ENCODE peak calls at places on chromosomes 2 and 18, in six cellular contexts. J is ovary, T is astrocyte of the cerebellum, U is cardiac fibroblast, N is right lobe of liver, K is AG09309. H is an unnamed sample.

GRCh38 chr18:55422456-55423185 is 165.4 kb downstream of the TCF4 start:
- DNase-seq in J (peak), T (no peak), U (peak), N (no peak), K (no peak), H (no peak)

GRCh38 chr2:170434900-170435640 is 257.1 kb downstream of the MYO3B start:
- DNase-seq in J (no peak), T (no peak), U (no peak), N (no peak), K (no peak), H (no peak)

GRCh38 chr18:76989647-76990190 is 142.9 kb downstream of the MBP start:
- DNase-seq in J (no peak), T (no peak), U (no peak), N (peak), K (no peak), H (no peak)

GRCh38 chr2:202782930-202783558 is 88.5 kb downstream of the ICA1L start:
- DNase-seq in J (no peak), T (no peak), U (peak), N (no peak), K (no peak), H (no peak)

GRCh38 chr2:209523778-209524362 is 100.0 kb downstream of the MAP2 start:
- DNase-seq in J (no peak), T (peak), U (no peak), N (no peak), K (no peak), H (no peak)

GRCh38 chr2:109403841-109404201 is 209.9 kb downstream of the SEPTIN10 start:
- DNase-seq in J (no peak), T (no peak), U (no peak), N (no peak), K (no peak), H (no peak)

GRCh38 chr2:109647636-109648035 is 33.5 kb downstream of the SOWAHC start:
- DNase-seq in J (no peak), T (no peak), U (peak), N (no peak), K (peak), H (no peak)

GRCh38 chr2:215283221-215283620 is 28.6 kb upstream of the ATIC start:
- DNase-seq in J (no peak), T (no peak), U (no peak), N (no peak), K (no peak), H (no peak)

GRCh38 chr2:46666044-46666662 is 186.8 kb downstream of the TMEM247 start:
- DNase-seq in J (peak), T (no peak), U (peak), N (no peak), K (no peak), H (no peak)

GRCh38 chr2:126839711-126840110 is 59.0 kb upstream of the TEX51 start:
- DNase-seq in J (no peak), T (no peak), U (no peak), N (no peak), K (no peak), H (no peak)

GRCh38 chr2:187055463-187055862 is 206.5 kb upstream of the ZSWIM2 start:
- DNase-seq in J (no peak), T (no peak), U (peak), N (no peak), K (no peak), H (no peak)

GRCh38 chr2:56703001-56703400 is 519.2 kb downstream of the CCDC85A start:
- DNase-seq in J (no peak), T (no peak), U (no peak), N (no peak), K (no peak), H (no peak)

GRCh38 chr2:98460573-98461560 is 16.2 kb downstream of the INPP4A start:
- DNase-seq in J (no peak), T (no peak), U (no peak), N (no peak), K (no peak), H (no peak)

GRCh38 chr2:230669386-230669935 is 43.2 kb upstream of the CAB39 start:
- DNase-seq in J (no peak), T (no peak), U (no peak), N (no peak), K (no peak), H (no peak)

GRCh38 chr2:100381240-100381639 is 36.2 kb downstream of the CHST10 start:
- DNase-seq in J (peak), T (peak), U (peak), N (no peak), K (peak), H (peak)

GRCh38 chr2:190947711-190948251 is 66.2 kb downstream of the STAT1 start:
- DNase-seq in J (no peak), T (peak), U (peak), N (no peak), K (no peak), H (peak)

GRCh38 chr2:30336978-30337841 is 105.9 kb downstream of the LBH start:
- DNase-seq in J (no peak), T (no peak), U (no peak), N (no peak), K (no peak), H (no peak)

GRCh38 chr2:109348645-109349554 is 219.9 kb downstream of the SH3RF3 start:
- DNase-seq in J (no peak), T (no peak), U (no peak), N (no peak), K (no peak), H (no peak)

GRCh38 chr2:28568533-28568932 is 72.7 kb downstream of the PLB1 start:
- DNase-seq in J (no peak), T (no peak), U (no peak), N (no peak), K (no peak), H (no peak)

GRCh38 chr2:190846746-190847145 is 33.9 kb upstream of the GLS start:
- DNase-seq in J (no peak), T (no peak), U (no peak), N (no peak), K (no peak), H (no peak)

GRCh38 chr18:44637210-44638051 is 43.3 kb upstream of the SETBP1 start:
- DNase-seq in J (no peak), T (no peak), U (no peak), N (no peak), K (no peak), H (no peak)

GRCh38 chr2:33421820-33422219 is 54.6 kb upstream of the RASGRP3 start:
- DNase-seq in J (no peak), T (no peak), U (no peak), N (no peak), K (no peak), H (no peak)

GRCh38 chr2:140947236-140947635 is 1183.6 kb downstream of the LRP1B start:
- DNase-seq in J (no peak), T (no peak), U (no peak), N (no peak), K (no peak), H (no peak)

GRCh38 chr2:40360652-40361051 is 91.2 kb downstream of the SLC8A1 start:
- DNase-seq in J (no peak), T (no peak), U (no peak), N (no peak), K (no peak), H (no peak)

GRCh38 chr2:65562890-65563289 is 130.5 kb upstream of the SPRED2 start:
- DNase-seq in J (no peak), T (no peak), U (no peak), N (no peak), K (no peak), H (no peak)

GRCh38 chr2:45279356-45279755 is 270.1 kb upstream of the SIX2 start:
- DNase-seq in J (no peak), T (no peak), U (no peak), N (no peak), K (no peak), H (no peak)

GRCh38 chr2:140589696-140590095 is 1541.1 kb downstream of the LRP1B start:
- DNase-seq in J (no peak), T (peak), U (no peak), N (no peak), K (no peak), H (no peak)

GRCh38 chr2:204280239-204280638 is 265.0 kb upstream of the PARD3B start:
- DNase-seq in J (no peak), T (no peak), U (no peak), N (no peak), K (no peak), H (no peak)

DNA sequence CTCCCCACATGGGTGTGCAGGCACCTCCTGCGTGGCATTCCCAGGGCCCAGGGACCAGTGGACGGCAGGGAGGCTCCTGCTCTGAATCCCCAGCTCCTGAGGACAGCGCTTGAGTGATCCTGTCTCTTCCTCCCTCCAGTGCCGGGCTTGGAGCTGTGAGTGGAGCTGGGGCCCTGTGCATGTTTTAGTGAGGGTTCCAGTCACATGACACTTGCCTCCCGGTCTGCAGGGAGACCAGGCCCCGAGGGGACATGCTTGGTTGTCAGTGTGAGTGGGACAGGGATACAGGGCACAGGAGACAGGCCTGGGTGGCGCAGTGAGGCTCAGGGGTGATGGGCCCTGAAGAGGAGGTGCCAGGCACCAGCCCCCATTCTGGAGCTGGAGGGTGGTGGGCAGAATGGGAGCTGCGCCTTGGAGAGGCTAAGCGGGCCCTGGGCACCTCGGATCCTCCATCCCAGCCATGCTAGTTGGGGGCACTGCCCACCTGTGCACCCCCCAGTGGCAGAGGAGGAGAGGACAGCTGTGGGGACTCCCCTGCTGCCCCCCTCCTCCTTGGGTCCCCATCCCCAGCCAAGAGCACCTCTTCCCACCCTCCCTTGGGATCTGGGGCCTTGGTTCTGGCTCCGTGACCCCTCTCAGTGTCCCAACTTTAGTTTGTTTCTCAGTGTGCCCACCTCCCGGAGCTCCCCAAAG is 11.9 kb downstream of the ARHGEF4 start:
- DNase-seq in J (no peak), T (no peak), U (no peak), N (no peak), K (no peak), H (no peak)
- TF ChIP-seq CTCF in J (no peak), T (no peak), U (no peak), N (no peak), K (no peak), H (no peak)

DNA sequence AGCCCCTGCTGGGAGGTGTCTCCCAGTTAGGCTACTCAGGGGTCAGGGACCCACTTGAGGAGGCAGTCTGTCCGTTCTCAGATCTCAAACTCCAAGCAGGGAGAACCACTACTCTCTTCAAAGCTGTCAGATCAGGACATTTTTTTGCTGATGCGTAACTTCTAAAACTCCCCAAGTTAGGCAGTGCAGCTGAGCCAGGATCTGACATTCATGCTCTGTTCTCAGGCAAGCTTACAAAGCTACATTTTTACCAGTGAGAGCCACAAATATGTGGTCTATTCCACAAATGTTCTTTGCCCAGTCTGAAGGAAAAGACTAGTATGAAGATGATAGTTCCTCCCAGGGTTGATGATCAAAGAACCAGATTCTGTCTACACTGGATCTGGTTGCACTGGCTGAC is 184.1 kb downstream of the MTCL1 start:
- DNase-seq in J (no peak), T (peak), U (peak), N (no peak), K (peak), H (no peak)
- H3K4me3 ChIP-seq in J (no peak), T (no peak), U (no peak), N (no peak), K (no peak), H (no peak)

GRCh38 chr2:118761791-118762190 is 85.7 kb downstream of the EN1 start:
- DNase-seq in J (no peak), T (no peak), U (no peak), N (no peak), K (no peak), H (no peak)

GRCh38 chr2:118764855-118765254 is 82.6 kb downstream of the EN1 start:
- DNase-seq in J (no peak), T (no peak), U (no peak), N (no peak), K (no peak), H (no peak)

DNA sequence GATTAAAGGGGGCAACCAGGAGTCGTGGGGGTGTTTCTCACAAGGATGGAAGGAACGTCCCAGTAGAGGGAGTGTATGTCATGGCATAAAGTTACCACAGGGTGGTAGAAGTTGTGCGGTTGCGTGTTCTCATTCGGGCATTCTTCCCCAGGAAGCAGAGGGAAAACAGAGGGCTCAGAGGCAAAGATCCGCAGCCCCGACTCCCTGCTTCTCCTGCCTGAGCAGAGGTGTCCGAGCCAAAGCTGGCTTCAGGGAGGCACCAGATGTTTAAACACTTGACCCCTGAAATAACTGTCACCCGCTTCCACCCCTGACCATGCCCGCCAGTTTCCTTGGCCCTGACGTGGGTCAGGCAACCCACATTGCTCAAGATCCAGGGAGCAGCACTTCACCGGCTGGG is 83.7 kb downstream of the EN1 start:
- DNase-seq in J (no peak), T (no peak), U (peak), N (no peak), K (no peak), H (no peak)
- TF ChIP-seq CTCF in J (no peak), T (peak), U (peak), N (peak), K (peak), H (no peak)

DNA sequence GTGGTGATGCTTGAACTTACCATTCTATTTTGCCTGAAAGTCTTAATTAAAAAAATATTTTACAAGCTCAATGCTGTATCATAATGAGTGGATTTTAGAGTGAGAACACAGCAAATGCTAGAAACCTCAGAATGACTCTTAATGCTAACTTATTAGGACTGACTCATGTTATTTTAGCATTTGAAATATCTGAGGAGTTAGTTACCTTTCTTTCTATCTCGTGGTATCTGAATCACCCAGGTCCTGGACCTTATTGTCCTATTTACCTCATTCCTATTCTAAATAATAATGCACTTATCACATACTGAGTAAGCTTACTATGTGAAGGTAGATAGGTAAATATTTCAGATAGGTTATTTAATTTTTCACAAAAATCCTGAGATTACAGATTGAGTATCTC is 70.7 kb downstream of the SOS1 start:
- DNase-seq in J (no peak), T (no peak), U (no peak), N (no peak), K (no peak), H (no peak)
- H3K4me3 ChIP-seq in J (no peak), T (no peak), U (no peak), N (no peak), K (no peak), H (no peak)

DNA sequence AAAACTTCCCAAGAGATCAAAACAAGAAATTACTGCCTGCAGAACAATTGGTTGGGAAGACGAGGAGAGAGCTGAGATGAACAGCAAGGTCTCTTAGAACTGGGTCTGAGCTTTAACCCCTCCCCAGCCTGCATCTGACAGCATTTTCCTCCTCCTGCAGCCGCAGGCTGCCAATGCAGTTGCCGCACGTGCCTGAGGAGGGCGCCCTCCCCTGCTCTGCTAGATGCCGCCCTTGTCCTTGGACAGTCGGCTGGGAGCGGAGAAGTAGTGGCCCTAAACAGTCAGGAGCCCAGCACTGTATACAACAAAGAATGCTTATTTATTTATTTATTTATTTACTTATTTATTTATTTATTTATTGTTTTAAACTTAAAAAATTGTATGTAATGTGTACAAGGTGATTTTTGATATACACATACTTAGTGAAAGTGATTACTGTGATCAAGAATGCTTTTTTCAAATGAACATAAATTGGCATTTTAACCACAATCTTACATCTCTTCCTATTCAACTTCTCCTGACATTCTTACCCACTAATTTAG is 776.4 kb downstream of the TSN start:
- DNase-seq in J (no peak), T (no peak), U (peak), N (no peak), K (no peak), H (no peak)
- TF ChIP-seq CTCF in J (no peak), T (no peak), U (peak), N (no peak), K (no peak), H (peak)

DNA sequence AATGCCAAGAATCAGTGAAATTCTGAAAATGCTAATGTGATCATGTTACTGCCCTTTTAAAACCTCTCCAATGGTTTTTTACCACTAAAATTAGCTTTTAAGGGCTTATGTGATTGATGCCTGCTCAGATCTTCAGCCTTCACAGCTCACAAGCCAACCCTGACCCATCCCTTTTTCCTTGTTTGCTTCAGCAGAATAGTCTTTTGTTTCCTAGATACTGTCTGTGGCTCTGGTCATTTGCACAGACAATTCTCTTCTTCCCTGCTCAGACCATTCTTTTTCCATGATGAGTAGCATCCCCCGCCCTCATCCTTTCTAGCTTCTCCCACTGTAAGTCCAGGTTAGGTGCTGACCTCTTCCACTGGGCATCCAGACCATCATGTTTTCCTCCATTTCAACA is 164.9 kb upstream of the NT5C1B start:
- DNase-seq in J (no peak), T (no peak), U (no peak), N (no peak), K (no peak), H (no peak)
- H3K4me3 ChIP-seq in J (no peak), T (no peak), U (no peak), N (no peak), K (no peak), H (no peak)